ENCODE peak calls at places on chromosome 5, in four cellular contexts. X, T, N and U are unnamed samples.

GRCh38 chr5:6721442-6721841 is 8.2 kb downstream of the TENT4A start:
- DNase-seq in X (no peak), T (no peak), N (no peak), U (no peak)

GRCh38 chr5:121424976-121425375 is 426.7 kb upstream of the FTMT start:
- DNase-seq in X (no peak), T (peak; percentile 3), N (no peak), U (no peak)

GRCh38 chr5:147796556-147797308 is 14.2 kb upstream of the JAKMIP2 start:
- DNase-seq in X (no peak), T (no peak), N (no peak), U (no peak)

GRCh38 chr5:25056846-25057245 is 412.1 kb upstream of the CDH10 start:
- DNase-seq in X (no peak), T (peak; percentile 12), N (no peak), U (no peak)

GRCh38 chr5:48192-48591 is 43.8 kb upstream of the PLEKHG4B start:
- DNase-seq in X (no peak), T (no peak), N (no peak), U (no peak)

GRCh38 chr5:71988808-71989207 is 118.5 kb upstream of the MAP1B start:
- DNase-seq in X (no peak), T (no peak), N (no peak), U (no peak)

GRCh38 chr5:178434016-178434761 is 156.0 kb downstream of the COL23A1 start:
- DNase-seq in X (no peak), T (no peak), N (no peak), U (no peak)

GRCh38 chr5:152271420-152271819 is 133.7 kb downstream of the NMUR2 start:
- DNase-seq in X (peak; percentile 2), T (peak; percentile 68), N (peak; percentile 11), U (peak; percentile 73)

GRCh38 chr5:42858709-42859108 is 47.0 kb upstream of the SELENOP start:
- DNase-seq in X (no peak), T (no peak), N (no peak), U (peak; percentile 54)

GRCh38 chr5:16866795-16867584 is 69.1 kb downstream of the MYO10 start:
- DNase-seq in X (no peak), T (peak; percentile 36), N (no peak), U (peak; percentile 54)

GRCh38 chr5:16869821-16870796 is 66.0 kb downstream of the MYO10 start:
- DNase-seq in X (peak; percentile 71), T (no peak), N (no peak), U (no peak)

GRCh38 chr5:16867585-16867953 is 68.5 kb downstream of the MYO10 start:
- DNase-seq in X (no peak), T (no peak), N (no peak), U (no peak)

GRCh38 chr5:16871746-16872339 is 64.2 kb downstream of the MYO10 start:
- DNase-seq in X (no peak), T (no peak), N (no peak), U (no peak)

DNA sequence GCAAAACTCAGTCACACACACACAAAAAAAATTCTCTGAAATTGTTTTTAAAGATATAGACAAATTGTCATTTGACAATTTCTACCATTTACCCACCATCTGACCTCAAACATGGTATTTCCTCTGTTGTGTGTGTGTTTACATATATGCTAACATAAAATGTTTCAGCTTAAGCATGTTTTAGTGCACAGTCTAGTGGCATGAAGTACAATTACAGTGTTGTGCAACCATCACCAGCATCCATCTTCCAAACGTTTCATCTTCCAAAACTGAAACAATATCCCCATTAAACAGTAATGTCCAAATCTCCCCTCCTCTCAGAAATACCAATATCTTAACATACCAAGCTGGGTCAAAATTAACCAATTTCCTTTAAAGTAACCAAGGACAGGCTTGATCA is 65.2 kb downstream of the MYO10 start:
- DNase-seq in X (no peak), T (no peak), N (no peak), U (no peak)
- H3K4me2 ChIP-seq in X (peak overlapping the region; percentile 80), T (no peak overlapping the region), N (no peak overlapping the region), U (no peak overlapping the region)

GRCh38 chr5:80067531-80067930 is 32.4 kb downstream of the THBS4 start:
- DNase-seq in X (no peak), T (no peak), N (no peak), U (no peak)
- H3K4me2 ChIP-seq in X (no peak overlapping the region), T (no peak overlapping the region), N (no peak overlapping the region), U (no peak overlapping the region)

GRCh38 chr5:159765760-159766517 is 150.3 kb upstream of the ADRA1B start:
- DNase-seq in X (no peak), T (no peak), N (no peak), U (no peak)
- H3K4me2 ChIP-seq in X (no peak overlapping the region), T (no peak overlapping the region), N (no peak overlapping the region), U (no peak overlapping the region)

DNA sequence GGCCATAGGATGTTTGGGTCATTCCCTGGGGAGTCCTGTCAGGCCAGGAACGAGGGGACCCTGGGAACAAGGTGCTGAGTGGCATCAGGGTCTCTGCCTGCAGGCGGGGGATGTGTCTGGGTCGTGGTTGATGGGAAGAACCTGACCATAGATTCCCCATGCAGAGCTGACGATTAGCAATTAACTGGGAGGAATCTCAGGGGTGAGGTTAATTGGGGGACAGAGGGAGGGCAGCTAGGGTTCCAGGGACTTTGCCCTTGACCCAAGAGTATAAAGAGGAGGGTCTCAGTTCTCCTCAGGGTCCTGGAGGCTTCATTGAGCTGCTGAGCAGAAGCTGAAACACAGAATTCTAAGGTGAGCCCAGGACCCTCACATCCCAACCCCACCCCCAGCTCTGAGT is at the start of gene SLC34A1:
- DNase-seq in X (no peak), T (no peak), N (no peak), U (no peak)
- H3K4me2 ChIP-seq in X (no peak within 1 kb of the TSS), T (no peak within 1 kb of the TSS), N (no peak within 1 kb of the TSS), U (no peak within 1 kb of the TSS)

GRCh38 chr5:102853680-102854079 is 98.6 kb downstream of the PAM start:
- DNase-seq in X (no peak), T (no peak), N (no peak), U (peak; percentile 15)
- H3K4me2 ChIP-seq in X (no peak overlapping the region), T (no peak overlapping the region), N (no peak overlapping the region), U (no peak overlapping the region)

DNA sequence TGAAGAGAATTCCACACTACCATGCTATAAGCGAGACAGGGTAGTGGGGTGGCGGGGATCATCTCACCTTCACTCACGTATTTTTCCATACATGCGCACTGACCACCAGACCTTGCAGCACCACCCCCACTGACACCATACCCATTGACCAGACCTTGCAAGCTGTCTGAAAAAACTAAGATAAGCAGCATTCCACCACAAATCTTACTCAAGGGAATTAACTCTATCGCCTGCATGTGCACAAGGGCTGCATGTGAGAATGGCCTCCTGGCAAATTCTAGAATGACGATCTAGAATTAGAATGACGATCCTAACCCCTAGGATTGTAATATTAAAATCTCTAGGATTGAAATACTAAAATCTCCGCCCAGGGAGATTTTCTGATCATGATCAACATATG is 11.8 kb downstream of the SOX30 start:
- DNase-seq in X (no peak), T (peak; percentile 66), N (no peak), U (no peak)
- H3K4me2 ChIP-seq in X (no peak overlapping the region), T (no peak overlapping the region), N (no peak overlapping the region), U (no peak overlapping the region)